ENCODE peak calls at places on chromosome 5, in eight cellular contexts. F, G, W, M, Q, H, C and R are unnamed samples.

GRCh38 chr5:32312194-32312681 is 501 bp downstream of the MTMR12 start:
- DNase-seq in H (peak), G (peak), C (peak), F (peak), M (peak), Q (no peak), W (peak), R (peak)

GRCh38 chr5:67234671-67235176 is 38.1 kb upstream of the CD180 start:
- DNase-seq in F (peak), G (no peak), M (peak), H (no peak), W (peak), Q (no peak), C (peak), R (peak)

GRCh38 chr5:154179846-154180710 is 10.5 kb upstream of the GALNT10 start:
- DNase-seq in Q (peak), G (peak), F (no peak), W (peak), C (peak), H (peak), M (peak), R (peak)

GRCh38 chr5:148290271-148291195 is 21.7 kb upstream of the SPINK7 start:
- DNase-seq in H (peak), C (peak), F (no peak), M (peak), W (peak), G (no peak), Q (peak), R (peak)

GRCh38 chr5:137738947-137739346 is 3.1 kb upstream of the KLHL3 start:
- DNase-seq in H (no peak), G (no peak), M (no peak), Q (no peak), W (no peak), C (no peak), F (peak), R (no peak)

GRCh38 chr5:129904102-129904666 is at the start of gene CHSY3:
- DNase-seq in H (peak), W (peak), F (peak), C (peak), M (peak), Q (peak), G (peak), R (peak)

GRCh38 chr5:171137768-171138540 is 171.1 kb upstream of the TLX3 start:
- DNase-seq in F (peak), Q (no peak), M (no peak), G (no peak), C (no peak), W (peak), H (no peak), R (peak)

GRCh38 chr5:74617203-74617602 is 23.3 kb downstream of the ENC1 start:
- DNase-seq in M (no peak), C (no peak), F (no peak), H (no peak), Q (no peak), W (no peak), G (no peak), R (no peak)

GRCh38 chr5:67493676-67494075 is 297.1 kb upstream of the CD180 start:
- DNase-seq in C (peak), W (peak), G (no peak), F (no peak), Q (peak), M (peak), H (no peak), R (peak)

GRCh38 chr5:155915626-155916025 is 411.3 kb upstream of the SGCD start:
- DNase-seq in M (no peak), C (no peak), W (peak), F (peak), H (no peak), Q (no peak), G (no peak), R (no peak)

GRCh38 chr5:156947933-156948332 is 15.1 kb downstream of the TIMD4 start:
- DNase-seq in W (no peak), G (no peak), H (no peak), Q (no peak), C (no peak), M (no peak), F (no peak), R (no peak)

GRCh38 chr5:154038241-154038603 is 488 bp downstream of the FAM114A2 start:
- DNase-seq in F (no peak), W (peak), G (peak), H (peak), M (no peak), Q (peak), C (no peak), R (peak)

DNA sequence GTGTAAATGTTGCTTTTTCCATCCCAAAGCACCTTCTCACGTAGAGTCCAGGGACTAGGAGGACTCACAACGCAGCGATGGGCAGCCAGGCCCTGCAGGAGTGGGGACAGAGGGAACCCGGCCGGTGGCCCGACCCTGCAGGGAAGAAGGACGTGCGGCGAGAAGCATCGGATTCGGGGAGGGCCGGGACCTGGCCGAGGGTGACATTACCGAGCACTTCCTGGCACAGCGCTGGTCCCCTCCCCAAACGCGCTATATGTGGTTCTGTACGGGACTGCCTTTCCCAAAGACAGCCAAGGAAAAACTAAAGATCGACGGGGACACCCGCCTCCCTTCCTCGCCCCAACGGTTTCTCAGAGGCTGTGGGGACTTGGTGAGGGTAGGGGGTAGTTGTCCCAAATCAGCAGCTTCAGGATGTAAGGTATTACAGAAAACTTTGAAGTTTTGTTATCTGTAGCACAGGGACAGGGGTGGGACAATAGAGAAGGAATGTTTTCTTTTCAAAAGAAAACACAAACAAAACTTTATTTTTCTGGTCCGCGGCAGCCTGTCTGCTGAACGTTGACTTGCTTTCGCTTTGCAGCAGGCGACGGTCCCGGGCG is 887 bp upstream of the MAP3K1 start:
- DNase-seq in G (no peak), W (peak), M (peak), Q (no peak), F (no peak), C (no peak), H (peak), R (peak)
- TF ChIP-seq EZH2 in G (no peak), W (no peak), M (no peak), Q (no peak), F (peak), C (no peak), H (no peak), R (no peak)

GRCh38 chr5:178284095-178284675 is 51.6 kb upstream of the PHYKPL start:
- DNase-seq in Q (peak), M (peak), C (peak), H (peak), G (peak), W (no peak), F (no peak), R (peak)

GRCh38 chr5:178287091-178287790 is 54.6 kb upstream of the PHYKPL start:
- DNase-seq in Q (no peak), W (no peak), F (no peak), C (no peak), M (no peak), G (no peak), H (no peak), R (no peak)

GRCh38 chr5:178286226-178287090 is 53.9 kb upstream of the PHYKPL start:
- DNase-seq in H (no peak), C (no peak), G (no peak), Q (no peak), M (no peak), W (no peak), F (no peak), R (no peak)

GRCh38 chr5:178284996-178285395 is 52.4 kb upstream of the PHYKPL start:
- DNase-seq in Q (no peak), M (no peak), W (no peak), F (no peak), H (no peak), C (no peak), G (no peak), R (no peak)

DNA sequence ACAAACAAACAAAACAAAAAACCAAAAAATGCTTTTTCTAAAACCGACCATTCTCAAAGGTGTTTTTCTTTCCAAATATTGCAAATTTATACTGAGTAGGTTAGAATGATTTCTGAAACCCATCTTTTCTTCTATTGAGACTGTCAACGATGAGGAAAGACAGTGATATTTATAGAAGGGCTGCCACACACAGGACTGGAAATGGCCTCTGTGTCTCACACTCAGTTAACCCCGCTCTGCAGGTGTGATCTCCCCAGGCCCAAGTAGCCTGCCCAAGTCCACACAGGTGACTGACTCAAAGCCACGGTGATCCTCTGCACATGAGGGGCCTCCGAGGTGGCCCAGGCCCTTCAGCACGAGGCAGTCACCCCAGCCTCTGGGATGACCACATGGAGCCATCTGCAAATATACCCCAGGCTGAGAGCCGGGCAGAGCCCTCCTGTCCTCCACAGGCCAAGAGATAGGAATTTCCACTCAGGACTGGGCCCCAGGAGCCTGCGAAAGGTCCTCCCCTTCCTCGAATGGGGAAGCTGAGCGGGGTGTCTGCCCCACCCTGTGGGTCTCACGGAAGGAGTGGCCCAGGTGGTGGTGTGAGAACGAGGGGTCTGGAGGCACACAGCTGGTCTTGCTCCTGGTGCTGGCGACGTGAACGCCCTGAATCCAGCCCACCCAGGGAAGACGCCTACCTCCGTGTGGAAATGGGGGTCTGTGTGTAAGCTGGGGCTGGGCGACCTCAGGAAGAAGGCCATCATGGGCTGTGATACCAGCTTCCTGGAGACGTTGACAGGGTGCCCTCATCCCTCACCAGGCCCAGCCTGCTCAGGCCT is 53.0 kb upstream of the PHYKPL start:
- DNase-seq in G (no peak), H (no peak), W (no peak), Q (no peak), F (no peak), M (no peak), C (no peak), R (no peak)
- TF ChIP-seq EZH2 in G (no peak), H (no peak), W (no peak), Q (no peak), F (no peak), M (no peak), C (no peak), R (no peak)

DNA sequence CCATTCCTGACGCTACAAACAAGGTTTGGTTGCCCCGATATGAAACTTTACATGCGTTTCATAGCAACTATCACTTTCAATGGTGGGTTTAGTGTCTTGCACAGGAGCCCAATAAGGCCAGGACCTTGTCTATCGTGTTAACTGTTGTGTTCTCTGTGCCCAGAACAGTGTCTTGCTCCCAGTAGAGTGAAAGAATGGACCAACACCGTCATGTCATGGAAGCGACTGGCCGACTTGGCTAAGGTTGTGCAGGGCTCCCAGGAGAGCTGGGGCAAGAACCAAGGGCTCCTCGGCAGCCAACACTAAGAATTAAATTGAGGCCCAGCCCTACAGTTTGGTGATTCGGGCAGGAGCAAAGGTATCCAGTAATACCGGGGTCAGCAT is 498 bp upstream of the ARHGEF37 start:
- DNase-seq in G (no peak), H (peak), C (no peak), Q (no peak), M (no peak), F (no peak), W (no peak), R (no peak)
- TF ChIP-seq EZH2 in G (no peak), H (no peak), C (no peak), Q (no peak), M (no peak), F (no peak), W (no peak), R (no peak)

GRCh38 chr5:139847091-139847490 is 51.5 kb downstream of the PSD2 start:
- DNase-seq in M (no peak), F (no peak), Q (no peak), H (no peak), C (no peak), G (no peak), W (no peak), R (no peak)

GRCh38 chr5:139848508-139849100 is 53.0 kb downstream of the PSD2 start:
- DNase-seq in Q (no peak), C (no peak), F (no peak), H (no peak), M (no peak), W (no peak), G (peak), R (no peak)

GRCh38 chr5:139849501-139849900 is 53.9 kb downstream of the PSD2 start:
- DNase-seq in W (no peak), F (no peak), G (no peak), C (no peak), M (no peak), Q (no peak), H (no peak), R (no peak)

GRCh38 chr5:139845846-139846681 is 50.5 kb downstream of the PSD2 start:
- DNase-seq in H (no peak), C (no peak), M (no peak), F (no peak), Q (no peak), G (no peak), W (no peak), R (no peak)

GRCh38 chr5:139847790-139848507 is 52.3 kb downstream of the PSD2 start:
- DNase-seq in F (peak), G (peak), M (peak), C (peak), Q (no peak), W (peak), H (peak), R (no peak)
- TF ChIP-seq EZH2 in F (no peak), G (no peak), M (no peak), C (no peak), Q (no peak), W (no peak), H (no peak), R (no peak)

DNA sequence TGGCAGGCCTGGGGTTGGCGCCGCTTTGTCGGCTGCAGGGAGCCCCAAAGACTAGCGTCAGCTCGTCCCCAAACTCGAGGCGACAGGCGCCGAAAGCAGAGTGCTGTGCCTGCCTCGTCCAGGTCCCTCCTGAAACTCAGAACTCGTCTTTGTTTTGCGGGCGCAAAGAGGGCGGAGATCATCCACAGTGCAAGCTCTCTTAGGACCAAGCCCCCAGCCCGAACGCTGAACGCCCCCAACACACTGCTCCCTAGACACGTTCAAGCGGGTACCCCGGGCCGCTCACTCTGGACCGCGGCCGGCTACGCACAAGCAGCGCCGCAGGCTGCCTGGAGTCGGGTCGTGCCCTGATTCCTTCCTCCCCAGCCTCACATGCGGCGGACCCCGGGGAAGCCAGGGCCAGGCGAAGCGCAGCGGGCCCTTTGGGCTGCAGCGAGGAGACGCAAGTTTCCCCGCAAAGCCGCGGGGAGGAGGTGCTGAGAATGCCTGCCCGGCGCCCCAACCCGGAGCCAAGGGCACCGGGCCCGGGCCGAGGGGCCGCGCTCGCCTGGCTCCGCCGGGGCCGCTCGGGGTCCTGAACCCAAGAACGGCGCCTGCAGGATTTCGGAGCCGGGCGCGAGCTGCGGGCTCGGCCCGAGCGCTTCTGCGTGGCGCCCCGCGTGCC is 852 bp downstream of the FSTL4 start:
- DNase-seq in M (peak), C (no peak), H (no peak), F (no peak), G (no peak), Q (no peak), W (no peak), R (no peak)
- TF ChIP-seq EZH2 in M (peak), C (peak), H (no peak), F (peak), G (no peak), Q (no peak), W (peak), R (no peak)

GRCh38 chr5:135223891-135224625 is 175.0 kb downstream of the MACROH2A1 start:
- DNase-seq in G (no peak), F (no peak), C (no peak), H (no peak), W (no peak), Q (no peak), M (no peak), R (no peak)

GRCh38 chr5:135227064-135228022 is 171.7 kb downstream of the MACROH2A1 start:
- DNase-seq in M (no peak), C (no peak), W (no peak), G (no peak), F (no peak), Q (no peak), H (no peak), R (no peak)

GRCh38 chr5:135228236-135228635 is 170.8 kb downstream of the MACROH2A1 start:
- DNase-seq in H (no peak), M (no peak), F (no peak), W (no peak), C (no peak), G (no peak), Q (no peak), R (no peak)

GRCh38 chr5:135223404-135223803 is 175.6 kb downstream of the MACROH2A1 start:
- DNase-seq in F (no peak), W (no peak), C (no peak), M (no peak), G (no peak), H (no peak), Q (no peak), R (no peak)

GRCh38 chr5:135225856-135226560 is 173.0 kb downstream of the MACROH2A1 start:
- DNase-seq in C (no peak), M (no peak), G (no peak), H (no peak), Q (no peak), F (no peak), W (no peak), R (no peak)
- TF ChIP-seq EZH2 in C (no peak), M (no peak), G (no peak), H (no peak), Q (no peak), F (no peak), W (no peak), R (no peak)